ENCODE peak calls at places on chromosomes 16 and 17, in five cellular contexts. E is naive thymus-derived CD4-positive, alpha-beta T cell; C is mesenchymal stem cell; U is PC-9; K is IMR-90. R is an unnamed sample.

GRCh38 chr16:3065069-3065741 is at the start of gene IL32:
- DNase-seq in E (no peak), C (peak; percentile 93), U (no peak), K (peak; percentile 94), R (peak; percentile 70)

GRCh38 chr17:1412185-1413110 is 12.4 kb upstream of the YWHAE start:
- DNase-seq in E (no peak), C (no peak), U (no peak), K (no peak), R (peak; percentile 56)

GRCh38 chr17:31571124-31571892 is 179.8 kb downstream of the RAB11FIP4 start:
- DNase-seq in E (no peak), C (peak; percentile 60), U (peak; percentile 63), K (peak; percentile 98), R (peak; percentile 99)

GRCh38 chr17:37458805-37459204 is 30.9 kb upstream of the DUSP14 start:
- DNase-seq in E (no peak), C (peak; percentile 82), U (peak; percentile 49), K (peak; percentile 84), R (peak; percentile 49)

GRCh38 chr16:67389911-67390815 is 3.1 kb downstream of the TPPP3 start:
- DNase-seq in E (no peak), C (no peak), U (no peak), K (no peak), R (no peak)

GRCh38 chr17:34692932-34693331 is 113.5 kb downstream of the TMEM132E start:
- DNase-seq in E (no peak), C (no peak), U (no peak), K (no peak), R (no peak)

GRCh38 chr16:68091604-68092261 is 6.6 kb downstream of the NFATC3 start:
- DNase-seq in E (no peak), C (peak; percentile 41), U (no peak), K (peak; percentile 72), R (peak; percentile 23)

GRCh38 chr16:47644166-47644565 is 183.0 kb downstream of the PHKB start:
- DNase-seq in E (no peak), C (peak; percentile 76), U (no peak), K (peak; percentile 89), R (peak; percentile 44)

GRCh38 chr17:73293480-73293911 is 18.3 kb downstream of the CDC42EP4 start:
- DNase-seq in E (no peak), C (peak; percentile 91), U (peak; percentile 99), K (peak; percentile 91), R (peak; percentile 57)

GRCh38 chr16:56637814-56638750 is at the start of gene MT1A:
- DNase-seq in E (no peak), C (peak; percentile 36), U (no peak), K (peak; percentile 7), R (no peak)

GRCh38 chr16:80054656-80055055 is 454.1 kb upstream of the MAF start:
- DNase-seq in E (no peak), C (no peak), U (no peak), K (no peak), R (no peak)

GRCh38 chr17:29723283-29724047 is 100.8 kb upstream of the CORO6 start:
- DNase-seq in E (no peak), C (no peak), U (no peak), K (no peak), R (no peak)

GRCh38 chr16:13351651-13352217 is 450.3 kb downstream of the SHISA9 start:
- DNase-seq in E (no peak), C (no peak), U (no peak), K (no peak), R (no peak)

GRCh38 chr17:45364531-45365390 is 47.9 kb upstream of the MAP3K14 start:
- DNase-seq in E (no peak), C (peak; percentile 72), U (no peak), K (peak; percentile 37), R (no peak)

GRCh38 chr17:41967141-41967920 is 736 bp downstream of the CNP start:
- DNase-seq in E (no peak), C (no peak), U (no peak), K (no peak), R (no peak)

GRCh38 chr16:6548507-6548906 is 784.1 kb upstream of the RBFOX1 start:
- DNase-seq in E (no peak), C (no peak), U (no peak), K (no peak), R (no peak)

GRCh38 chr17:73902416-73903181 is 258.4 kb upstream of the SDK2 start:
- DNase-seq in E (no peak), C (no peak), U (no peak), K (no peak), R (no peak)

GRCh38 chr17:78338860-78339259 is 21.0 kb downstream of the SOCS3 start:
- DNase-seq in E (no peak), C (no peak), U (peak; percentile 91), K (no peak), R (no peak)

GRCh38 chr16:56551796-56552738 is 12.8 kb upstream of the MT4 start:
- DNase-seq in E (no peak), C (no peak), U (no peak), K (no peak), R (peak; percentile 91)

GRCh38 chr17:412211-413015 is 59.8 kb upstream of the RPH3AL start:
- DNase-seq in E (no peak), C (peak; percentile 60), U (no peak), K (peak; percentile 64), R (peak; percentile 19)

GRCh38 chr17:28993645-28994426 is 12.0 kb downstream of the SEZ6 start:
- DNase-seq in E (no peak), C (no peak), U (no peak), K (no peak), R (peak; percentile 59)

GRCh38 chr17:39643271-39643670 is 6.3 kb downstream of the STARD3 start:
- DNase-seq in E (no peak), C (peak; percentile 71), U (no peak), K (peak; percentile 34), R (peak; percentile 58)

GRCh38 chr17:31144427-31144826 is 49.6 kb downstream of the NF1 start:
- DNase-seq in E (no peak), C (no peak), U (no peak), K (no peak), R (no peak)

GRCh38 chr17:1162116-1162855 is 17.5 kb downstream of the ABR start:
- DNase-seq in E (no peak), C (no peak), U (peak; percentile 22), K (no peak), R (no peak)

GRCh38 chr17:64572682-64573154 is 65.9 kb downstream of the CEP95 start:
- DNase-seq in E (no peak), C (peak; percentile 86), U (peak; percentile 48), K (peak; percentile 61), R (no peak)

DNA sequence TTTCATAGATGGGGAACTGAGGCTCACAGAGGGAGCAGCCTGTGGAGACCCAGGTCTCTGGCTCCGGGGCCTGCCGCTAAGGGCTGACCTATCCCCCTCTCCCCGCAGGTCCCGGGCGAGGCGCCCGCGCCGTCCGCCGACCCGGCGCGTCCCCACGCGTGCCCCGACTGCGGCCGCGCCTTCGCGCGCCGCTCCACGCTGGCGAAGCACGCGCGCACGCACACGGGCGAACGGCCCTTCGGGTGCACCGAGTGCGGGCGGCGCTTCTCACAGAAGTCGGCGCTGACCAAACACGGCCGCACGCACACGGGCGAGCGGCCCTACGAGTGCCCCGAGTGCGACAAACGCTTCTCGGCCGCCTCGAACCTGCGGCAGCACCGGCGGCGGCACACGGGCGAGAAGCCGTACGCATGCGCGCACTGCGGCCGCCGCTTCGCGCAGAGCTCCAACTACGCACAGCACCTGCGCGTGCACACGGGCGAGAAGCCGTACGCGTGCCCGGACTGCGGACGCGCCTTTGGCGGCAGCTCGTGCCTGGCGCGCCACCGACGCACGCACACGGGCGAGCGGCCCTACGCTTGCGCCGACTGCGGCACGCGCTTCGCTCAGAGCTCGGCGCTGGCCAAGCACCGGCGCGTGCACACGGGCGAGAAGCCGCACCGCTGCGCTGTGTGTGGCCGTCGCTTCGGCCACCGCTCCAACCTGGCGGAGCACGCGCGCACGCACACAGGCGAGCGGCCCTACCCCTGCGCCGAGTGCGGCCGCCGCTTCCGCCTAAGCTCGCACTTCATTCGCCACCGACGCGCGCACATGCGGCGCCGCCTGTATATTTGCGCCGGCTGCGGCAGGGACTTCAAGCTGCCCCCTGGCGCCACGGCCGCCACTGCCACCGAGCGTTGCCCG is 10.3 kb downstream of the ZNF771 start:
- DNase-seq in E (peak; percentile 79), C (peak; percentile 88), U (peak; percentile 81), K (peak; percentile 88), R (no peak)
- H3K9me3 ChIP-seq in E (no peaks in the 10 kb centered on the region), C (no peaks in the 10 kb centered on the region), U (no peaks in the 10 kb centered on the region), K (no peaks in the 10 kb centered on the region), R (no peaks in the 10 kb centered on the region)

GRCh38 chr16:64898159-64898558 is 223.7 kb downstream of the CDH11 start:
- DNase-seq in E (no peak), C (no peak), U (no peak), K (no peak), R (no peak)

GRCh38 chr16:64900517-64900916 is 221.3 kb downstream of the CDH11 start:
- DNase-seq in E (no peak), C (no peak), U (no peak), K (no peak), R (no peak)

GRCh38 chr16:64900029-64900428 is 221.8 kb downstream of the CDH11 start:
- DNase-seq in E (no peak), C (no peak), U (no peak), K (no peak), R (no peak)
- H3K9me3 ChIP-seq in E (no peaks in the 10 kb centered on the region), C (no peaks in the 10 kb centered on the region), U (no peaks in the 10 kb centered on the region), K (peaks cover 1% of the 10 kb centered on the region), R (no peaks in the 10 kb centered on the region)

DNA sequence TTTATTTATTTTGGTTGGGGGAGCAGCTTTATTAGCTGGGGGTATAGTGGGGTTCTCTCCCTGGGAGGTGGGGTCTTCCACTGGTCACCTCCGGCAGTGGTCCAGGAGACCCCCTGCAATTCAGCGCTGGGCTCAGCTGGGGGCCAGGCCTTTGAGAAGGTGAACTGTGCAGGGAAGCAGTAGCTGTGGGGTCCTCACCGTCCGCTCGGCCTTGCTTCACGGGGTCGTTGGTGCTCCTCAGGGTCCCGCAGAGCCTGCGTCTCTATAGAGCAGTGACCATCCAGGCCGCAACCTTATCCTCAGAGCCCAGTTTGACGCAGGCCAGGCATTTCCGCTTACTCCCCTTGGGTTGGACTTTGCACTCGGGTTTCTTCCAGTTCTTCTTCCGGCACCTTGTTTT is 1954.7 kb downstream of the TP53TG3F start:
- DNase-seq in E (no peak), C (no peak), U (no peak), K (no peak), R (no peak)
- H3K9me3 ChIP-seq in E (no peaks in the 10 kb centered on the region), C (peaks cover 20% of the 10 kb centered on the region), U (no peaks in the 10 kb centered on the region), K (peaks cover 4% of the 10 kb centered on the region), R (no peaks in the 10 kb centered on the region)

GRCh38 chr16:35249051-35249450 is 1789.6 kb downstream of the TP53TG3F start:
- DNase-seq in E (no peak), C (no peak), U (peak; percentile 16), K (no peak), R (no peak)
- H3K9me3 ChIP-seq in E (no peaks in the 10 kb centered on the region), C (no peaks in the 10 kb centered on the region), U (no peaks in the 10 kb centered on the region), K (peaks cover 19% of the 10 kb centered on the region), R (no peaks in the 10 kb centered on the region)

DNA sequence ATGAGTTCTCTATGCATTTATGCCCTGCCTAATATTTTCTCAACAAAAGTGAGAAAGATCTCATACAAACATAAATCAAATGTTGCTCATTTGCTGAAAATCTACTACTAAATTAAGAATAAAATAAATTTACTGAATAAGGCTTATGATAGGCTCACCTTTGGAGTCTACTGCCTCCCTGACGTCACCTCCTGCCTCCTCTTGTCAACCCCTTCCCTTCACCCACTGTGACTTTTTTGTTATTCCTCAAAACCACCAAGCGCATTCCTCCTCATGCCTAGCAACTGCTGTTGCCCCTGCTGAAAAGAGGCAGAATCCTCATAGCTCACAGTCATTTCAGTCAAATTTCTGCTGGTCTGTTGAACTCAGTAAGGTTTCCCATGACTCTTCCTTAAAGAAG is 2422.2 kb downstream of the TP53TG3F start:
- DNase-seq in E (no peak), C (no peak), U (no peak), K (no peak), R (no peak)
- H3K9me3 ChIP-seq in E (no peaks in the 10 kb centered on the region), C (peaks cover 23% of the 10 kb centered on the region), U (no peaks in the 10 kb centered on the region), K (peaks cover 13% of the 10 kb centered on the region), R (no peaks in the 10 kb centered on the region)

R was measured in MG63.